ENCODE peak calls at places on chromosomes 12 and 14, in six cellular contexts. N, G, P, W, D and U are unnamed samples.

GRCh38 chr14:95453713-95453980 is 62.8 kb downstream of the SYNE3 start:
- DNase-seq in D (no peak), N (no peak), P (no peak), G (no peak), W (no peak), U (no peak)

GRCh38 chr12:80553316-80553715 is 109.3 kb downstream of the PTPRQ start:
- DNase-seq in W (peak), N (no peak), G (peak), D (no peak), P (no peak), U (no peak)

GRCh38 chr14:66345986-66346385 is 140.2 kb upstream of the CCDC196 start:
- DNase-seq in G (no peak), W (no peak), D (no peak), P (no peak), N (no peak), U (no peak)

GRCh38 chr12:103530352-103530751 is 34.6 kb upstream of the C12orf42 start:
- DNase-seq in N (no peak), P (no peak), D (no peak), G (no peak), W (no peak), U (no peak)

GRCh38 chr12:121626853-121627623 is 708 bp downstream of the ORAI1 start:
- DNase-seq in W (peak), N (peak), G (peak), P (peak), D (peak), U (no peak)

GRCh38 chr12:51118706-51119105 is 35.3 kb upstream of the CSRNP2 start:
- DNase-seq in W (no peak), G (peak), D (no peak), P (no peak), N (no peak), U (no peak)

GRCh38 chr12:51823875-51824565 is 24.5 kb downstream of the FIGNL2 start:
- DNase-seq in D (peak), G (peak), N (no peak), P (no peak), W (peak), U (peak)

GRCh38 chr14:55104051-55104954 is 24.7 kb upstream of the LGALS3 start:
- DNase-seq in D (no peak), P (no peak), N (no peak), G (no peak), W (no peak), U (no peak)

GRCh38 chr12:96136129-96136528 is 58.0 kb upstream of the ELK3 start:
- DNase-seq in N (no peak), P (no peak), D (no peak), W (peak), G (peak), U (no peak)

GRCh38 chr14:76666746-76667145 is 94.5 kb upstream of the VASH1 start:
- DNase-seq in P (no peak), G (no peak), D (no peak), W (no peak), N (no peak), U (no peak)

GRCh38 chr14:39666386-39666785 is 234.2 kb upstream of the FBXO33 start:
- DNase-seq in P (no peak), W (no peak), G (no peak), D (no peak), N (no peak), U (no peak)

GRCh38 chr12:127489055-127489454 is 777.9 kb upstream of the TMEM132C start:
- DNase-seq in W (no peak), D (peak), P (no peak), N (no peak), G (no peak), U (no peak)

GRCh38 chr12:107131832-107132616 is 38.7 kb upstream of the CRY1 start:
- DNase-seq in P (no peak), D (no peak), W (peak), G (peak), N (no peak), U (peak)

GRCh38 chr12:8077207-8077606 is 4.9 kb upstream of the NECAP1 start:
- DNase-seq in W (peak), N (no peak), G (no peak), D (no peak), P (no peak), U (no peak)

GRCh38 chr14:52131640-52132320 is 62.9 kb upstream of the NID2 start:
- DNase-seq in N (peak), D (peak), W (peak), G (peak), P (no peak), U (peak)

GRCh38 chr12:6200266-6201198 is at the start of gene CD9:
- DNase-seq in G (no peak), W (no peak), P (peak), D (peak), N (peak), U (peak)

GRCh38 chr12:113019045-113019444 is 37.5 kb upstream of the DTX1 start:
- DNase-seq in N (no peak), P (no peak), W (no peak), D (no peak), G (peak), U (no peak)

GRCh38 chr12:15754233-15754632 is 35.0 kb downstream of the EPS8 start:
- DNase-seq in W (peak), G (no peak), N (no peak), P (no peak), D (no peak), U (no peak)

GRCh38 chr14:66405158-66405557 is 81.0 kb upstream of the CCDC196 start:
- DNase-seq in P (no peak), N (no peak), W (no peak), G (peak), D (no peak), U (no peak)

GRCh38 chr12:128784030-128784770 is 39.6 kb downstream of the SLC15A4 start:
- DNase-seq in N (no peak), W (no peak), D (no peak), G (no peak), P (no peak), U (no peak)

GRCh38 chr14:50510157-50510556 is 22.2 kb downstream of the MAP4K5 start:
- DNase-seq in G (no peak), W (no peak), N (no peak), P (no peak), D (no peak), U (no peak)

GRCh38 chr14:86203843-86204242 is 673.9 kb downstream of the FLRT2 start:
- DNase-seq in G (no peak), D (no peak), N (no peak), P (no peak), W (no peak), U (no peak)

DNA sequence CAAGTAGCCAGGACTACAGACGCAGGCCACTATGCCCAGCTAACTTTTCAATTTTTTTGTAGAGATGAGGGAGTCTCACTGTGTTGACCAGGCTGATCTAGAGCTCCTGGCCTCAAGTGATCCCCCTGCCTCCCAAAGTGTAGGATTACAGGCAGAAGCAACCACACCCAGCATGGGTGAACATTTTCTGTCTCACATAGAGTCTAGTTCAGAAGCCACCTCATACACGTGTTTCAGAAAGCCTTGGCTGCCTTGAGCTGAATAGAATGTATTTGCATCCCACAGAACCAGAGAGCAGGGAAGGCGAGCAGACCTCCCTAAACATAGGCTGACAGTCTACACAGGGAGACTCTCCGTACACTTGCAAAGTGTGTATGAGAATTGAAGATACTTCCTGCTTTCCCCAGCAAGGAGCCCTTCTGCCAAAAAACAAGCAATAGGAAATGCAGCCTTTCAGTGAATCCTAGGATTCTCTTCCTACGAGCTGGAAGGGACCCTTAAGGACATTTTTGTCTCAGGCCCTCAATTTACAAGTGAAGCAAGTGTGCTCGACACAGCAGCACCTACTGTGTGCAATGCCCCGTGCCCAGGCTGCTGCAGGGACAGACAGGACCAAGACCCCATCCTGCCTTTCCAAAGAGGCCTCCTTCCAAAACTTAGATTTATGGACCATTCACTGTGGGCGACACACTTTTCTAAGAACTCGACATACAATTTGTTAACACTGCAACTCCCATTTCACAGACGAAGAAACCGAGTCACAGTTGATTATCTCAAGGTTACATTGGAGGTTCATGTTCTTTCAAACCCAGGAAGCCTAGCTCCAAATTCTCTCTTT is 11.2 kb downstream of the NUAK1 start:
- DNase-seq in W (no peak), D (no peak), N (no peak), G (no peak), P (no peak), U (no peak)
- TF ChIP-seq CTCF in W (peak), D (no peak), N (no peak), G (no peak), P (no peak), U (no peak)

DNA sequence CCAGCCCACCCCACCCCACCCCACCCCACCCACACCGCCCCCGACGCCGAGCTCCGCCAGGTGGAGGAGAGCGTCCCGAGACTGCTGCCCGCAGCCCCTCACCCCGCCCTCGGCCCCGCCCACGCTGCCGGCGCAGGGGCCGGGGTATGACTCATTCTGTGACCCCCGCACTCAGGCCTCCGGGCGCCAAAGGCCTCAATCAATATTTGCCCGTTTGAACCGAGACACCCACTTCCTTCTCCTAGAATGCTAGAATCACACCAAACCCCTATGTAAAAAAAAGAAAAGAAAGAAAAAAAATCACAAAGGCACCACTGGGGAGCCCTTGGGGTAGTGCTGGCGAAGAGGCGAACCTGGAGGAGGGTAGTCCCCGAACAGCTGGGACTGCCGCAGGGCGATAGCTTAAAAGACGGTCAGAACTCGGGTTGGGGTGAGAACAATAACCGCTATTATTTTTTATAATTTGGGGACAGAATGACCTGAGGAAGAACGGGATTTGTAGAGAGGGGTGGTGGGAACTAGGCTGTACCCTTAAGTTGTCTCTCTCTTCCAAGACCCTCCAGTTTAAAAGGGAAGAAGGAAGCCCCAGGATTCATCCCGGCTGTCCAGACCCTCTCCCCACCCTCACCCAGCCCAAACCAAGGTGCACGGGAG is 894 bp downstream of the KRT8 start:
- DNase-seq in G (peak), P (no peak), N (peak), W (peak), D (peak), U (no peak)
- H3K4me3 ChIP-seq in G (peak), P (peak), N (peak), W (no peak), D (peak), U (peak)

DNA sequence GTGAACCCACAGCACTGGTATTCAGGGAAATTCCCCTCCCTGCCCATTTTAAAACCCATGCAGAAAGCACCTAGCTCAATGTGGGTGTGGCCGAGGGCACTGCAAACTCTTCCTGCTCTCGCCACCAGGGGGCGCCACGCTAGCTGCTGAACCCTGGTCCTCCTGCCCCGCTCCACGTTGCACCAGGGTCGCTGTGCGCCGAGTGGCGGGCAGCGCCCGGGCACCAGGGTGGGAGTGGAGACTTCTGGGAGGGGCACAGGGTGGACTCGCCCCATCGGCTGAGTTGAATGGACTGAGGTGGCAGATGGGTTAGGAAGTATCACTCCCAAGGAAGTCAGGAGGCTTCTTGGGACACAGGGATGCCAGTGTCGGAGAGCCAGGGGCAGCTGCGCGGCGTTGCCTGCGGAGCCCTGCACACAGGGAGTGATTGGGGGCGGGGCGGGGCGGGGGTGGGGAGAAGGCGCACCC is 48.1 kb upstream of the BCL11B start:
- DNase-seq in N (no peak), P (peak), G (peak), W (peak), D (peak), U (peak)
- TF ChIP-seq CTCF in N (peak), P (peak), G (peak), W (peak), D (peak), U (peak)

GRCh38 chr14:71354801-71355200 is 447.5 kb downstream of the PCNX1 start:
- DNase-seq in W (peak), P (no peak), G (no peak), N (no peak), D (no peak), U (no peak)

GRCh38 chr14:71359823-71360222 is 452.6 kb downstream of the PCNX1 start:
- DNase-seq in W (no peak), N (no peak), P (no peak), D (no peak), G (no peak), U (no peak)

GRCh38 chr14:71358209-71358931 is 451.1 kb downstream of the PCNX1 start:
- DNase-seq in N (no peak), G (no peak), P (no peak), D (no peak), W (peak), U (no peak)

GRCh38 chr14:71354142-71354541 is 446.9 kb downstream of the PCNX1 start:
- DNase-seq in G (no peak), N (no peak), P (no peak), D (no peak), W (no peak), U (no peak)

GRCh38 chr14:71355324-71356201 is 448.3 kb downstream of the PCNX1 start:
- DNase-seq in P (no peak), D (peak), G (peak), W (peak), N (no peak), U (no peak)
- H3K4me3 ChIP-seq in P (no peak), D (no peak), G (no peak), W (no peak), N (no peak), U (no peak)

DNA sequence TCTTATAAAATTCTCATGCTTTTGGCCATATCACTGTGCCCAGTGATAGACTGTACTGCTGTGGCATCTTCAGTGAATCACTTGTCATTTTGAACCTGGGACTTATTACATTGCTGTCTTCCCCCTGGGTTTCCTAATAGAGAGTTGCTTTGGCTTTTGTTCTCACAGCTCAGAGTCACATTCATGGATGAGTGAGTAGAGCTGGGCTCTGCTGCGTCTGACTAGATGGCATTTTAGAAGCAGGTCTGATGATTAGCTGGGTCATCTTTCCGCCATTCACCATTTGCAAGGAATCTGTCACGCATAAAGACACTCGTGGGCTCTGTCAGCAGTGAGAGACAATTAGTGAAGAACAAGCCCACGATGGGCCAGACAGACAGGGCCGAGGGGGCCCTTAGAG is 174.9 kb downstream of the CRADD start:
- DNase-seq in G (no peak), D (no peak), N (no peak), W (no peak), P (no peak), U (no peak)
- TF ChIP-seq CTCF in G (no peak), D (no peak), N (no peak), W (no peak), P (no peak), U (no peak)

GRCh38 chr14:53993920-53994607 is 37.4 kb upstream of the BMP4 start:
- DNase-seq in D (no peak), P (no peak), N (no peak), W (no peak), G (no peak), U (no peak)
- H3K4me3 ChIP-seq in D (no peak), P (no peak), N (no peak), W (no peak), G (no peak), U (no peak)